ENCODE peak calls at places on chromosomes 16 and 17, in seven cellular contexts. O is IMR-90, K is H9, Y is mesendoderm, J is H1, W is mesenchymal stem cell, S is trophoblast cell. P is an unnamed sample.

GRCh38 chr17:27906238-27906603 is 13.1 kb upstream of the LYRM9 start:
- DNase-seq in Y (no peak), K (no peak), S (no peak), O (no peak), W (no peak), J (no peak), P (no peak)

GRCh38 chr17:3761061-3761917 is 37.6 kb downstream of the HASPIN start:
- DNase-seq in W (no peak), K (no peak), O (no peak), Y (no peak), S (no peak), J (no peak), P (no peak)

GRCh38 chr17:49379926-49380325 is 17.9 kb upstream of the ZNF652 start:
- DNase-seq in K (no peak), S (peak), O (no peak), W (no peak), Y (no peak), J (no peak), P (no peak)

GRCh38 chr16:30997000-30997886 is 12.2 kb downstream of the HSD3B7 start:
- DNase-seq in J (peak), S (peak), Y (peak), W (peak), O (peak), K (peak), P (peak)

GRCh38 chr16:13298676-13299075 is 397.3 kb downstream of the SHISA9 start:
- DNase-seq in W (no peak), O (no peak), K (no peak), Y (peak), S (no peak), J (peak), P (no peak)

GRCh38 chr17:55632893-55633292 is 89.8 kb downstream of the TMEM100 start:
- DNase-seq in W (no peak), O (no peak), Y (no peak), S (no peak), K (no peak), J (no peak), P (no peak)

GRCh38 chr17:74019860-74020259 is 183.6 kb upstream of the RPL38 start:
- DNase-seq in W (no peak), Y (no peak), J (no peak), K (no peak), O (no peak), S (no peak), P (no peak)

GRCh38 chr17:29112780-29113295 is 67.4 kb downstream of the MYO18A start:
- DNase-seq in S (no peak), J (no peak), W (no peak), Y (no peak), O (no peak), K (no peak), P (no peak)

GRCh38 chr17:11986939-11987329 is 10.3 kb downstream of the ZNF18 start:
- DNase-seq in O (peak), J (no peak), Y (peak), K (no peak), W (peak), S (peak), P (peak)

GRCh38 chr17:4004517-4005295 is 40.5 kb upstream of the ATP2A3 start:
- DNase-seq in J (peak), O (no peak), S (peak), Y (peak), W (peak), K (peak), P (peak)

GRCh38 chr16:47574091-47575054 is 113.2 kb downstream of the PHKB start:
- DNase-seq in Y (peak), W (peak), J (no peak), K (no peak), O (peak), S (peak), P (peak)

GRCh38 chr17:41653421-41654133 is 29.2 kb upstream of the KRT17 start:
- DNase-seq in K (no peak), S (no peak), O (no peak), J (no peak), Y (no peak), W (no peak), P (no peak)

GRCh38 chr16:85950519-85950918 is 51.6 kb downstream of the IRF8 start:
- DNase-seq in J (no peak), Y (no peak), O (no peak), K (no peak), S (peak), W (no peak), P (no peak)

GRCh38 chr17:17763734-17764133 is 73.1 kb downstream of the SREBF1 start:
- DNase-seq in J (no peak), W (no peak), K (no peak), O (no peak), Y (no peak), S (no peak), P (no peak)

GRCh38 chr17:53134546-53134945 is 688.2 kb upstream of the KIF2B start:
- DNase-seq in Y (no peak), J (no peak), S (no peak), K (no peak), O (no peak), W (no peak), P (no peak)

GRCh38 chr17:72806011-72806410 is 286.5 kb downstream of the SLC39A11 start:
- DNase-seq in K (no peak), J (no peak), Y (no peak), S (no peak), W (no peak), O (peak), P (no peak)

GRCh38 chr17:76241205-76241539 is 879 bp upstream of the RNF157 start:
- DNase-seq in K (no peak), O (no peak), S (no peak), W (no peak), J (no peak), Y (no peak), P (no peak)

GRCh38 chr17:56754523-56755208 is 79.1 kb downstream of the C17orf67 start:
- DNase-seq in K (no peak), J (no peak), S (no peak), W (peak), Y (peak), O (peak), P (no peak)

GRCh38 chr16:49315602-49316001 is 34.0 kb upstream of the CBLN1 start:
- DNase-seq in W (no peak), Y (no peak), S (no peak), J (no peak), O (no peak), K (no peak), P (no peak)

GRCh38 chr17:46884552-46884951 is 33.2 kb downstream of the WNT9B start:
- DNase-seq in K (no peak), W (no peak), J (no peak), S (no peak), Y (no peak), O (no peak), P (no peak)

GRCh38 chr16:58508671-58509251 is 6.6 kb upstream of the SETD6 start:
- DNase-seq in W (no peak), O (no peak), Y (no peak), J (no peak), S (no peak), K (no peak), P (no peak)

GRCh38 chr17:28357061-28357900 is at the start of gene POLDIP2:
- DNase-seq in S (peak), W (peak), Y (peak), J (peak), K (peak), O (peak), P (peak)

GRCh38 chr17:67420994-67421393 is 43.9 kb downstream of the PITPNC1 start:
- DNase-seq in J (no peak), W (no peak), Y (no peak), K (no peak), S (no peak), O (no peak), P (no peak)

GRCh38 chr16:70433456-70434103 is 5.3 kb downstream of the ST3GAL2 start:
- DNase-seq in O (peak), J (no peak), W (peak), K (no peak), Y (no peak), S (no peak), P (no peak)

GRCh38 chr16:17828012-17828411 is 357.3 kb upstream of the XYLT1 start:
- DNase-seq in S (no peak), Y (no peak), W (no peak), K (no peak), O (peak), J (no peak), P (no peak)

GRCh38 chr16:88785106-88785924 is at the start of gene PIEZO1:
- DNase-seq in S (no peak), W (peak), J (no peak), K (no peak), O (peak), Y (peak), P (no peak)

GRCh38 chr16:57347858-57348257 is 10.7 kb upstream of the CCL22 start:
- DNase-seq in S (no peak), K (no peak), O (no peak), W (no peak), J (no peak), Y (no peak), P (no peak)

GRCh38 chr17:49861150-49861884 is 13.4 kb upstream of the TAC4 start:
- DNase-seq in S (peak), O (peak), W (peak), Y (peak), K (peak), J (peak), P (peak)

DNA sequence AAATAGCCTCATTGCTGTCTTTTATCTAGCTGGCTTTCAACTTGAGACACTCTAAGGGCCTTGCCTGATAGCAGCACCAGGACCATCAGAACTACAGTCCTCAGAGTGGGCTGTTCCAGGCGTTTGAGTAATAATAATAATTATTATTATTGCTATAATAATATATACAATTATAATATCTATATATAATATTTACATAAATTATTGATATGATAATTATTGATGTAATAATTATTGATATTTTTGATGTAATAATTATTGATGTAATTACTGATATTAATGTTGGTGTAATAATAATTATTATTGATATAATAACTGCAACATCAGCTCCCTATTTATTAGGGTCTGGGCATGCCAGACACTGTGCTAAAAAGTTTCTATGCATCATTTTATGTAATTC is 25.6 kb upstream of the CRHR1 start:
- DNase-seq in W (no peak), Y (no peak), O (no peak), S (no peak), K (no peak), J (no peak), P (no peak)
- H2AK5ac ChIP-seq in W (no peak), Y (no peak), O (no peak), S (no peak), K (no peak), J (no peak), P (no peak)

GRCh38 chr17:77959216-77959925 is 868 bp downstream of the TNRC6C start:
- DNase-seq in W (peak), O (peak), Y (peak), S (no peak), K (no peak), J (peak), P (no peak)

GRCh38 chr17:77957869-77958715 is at the start of gene TNRC6C:
- DNase-seq in J (peak), S (peak), W (peak), O (peak), Y (peak), K (peak), P (peak)

GRCh38 chr17:77959926-77960521 is 1.5 kb downstream of the TNRC6C start:
- DNase-seq in S (no peak), J (no peak), O (peak), W (peak), Y (peak), K (peak), P (peak)

GRCh38 chr17:77958716-77959215 is 263 bp downstream of the TNRC6C start:
- DNase-seq in W (no peak), Y (no peak), O (no peak), S (no peak), K (no peak), J (no peak), P (no peak)

DNA sequence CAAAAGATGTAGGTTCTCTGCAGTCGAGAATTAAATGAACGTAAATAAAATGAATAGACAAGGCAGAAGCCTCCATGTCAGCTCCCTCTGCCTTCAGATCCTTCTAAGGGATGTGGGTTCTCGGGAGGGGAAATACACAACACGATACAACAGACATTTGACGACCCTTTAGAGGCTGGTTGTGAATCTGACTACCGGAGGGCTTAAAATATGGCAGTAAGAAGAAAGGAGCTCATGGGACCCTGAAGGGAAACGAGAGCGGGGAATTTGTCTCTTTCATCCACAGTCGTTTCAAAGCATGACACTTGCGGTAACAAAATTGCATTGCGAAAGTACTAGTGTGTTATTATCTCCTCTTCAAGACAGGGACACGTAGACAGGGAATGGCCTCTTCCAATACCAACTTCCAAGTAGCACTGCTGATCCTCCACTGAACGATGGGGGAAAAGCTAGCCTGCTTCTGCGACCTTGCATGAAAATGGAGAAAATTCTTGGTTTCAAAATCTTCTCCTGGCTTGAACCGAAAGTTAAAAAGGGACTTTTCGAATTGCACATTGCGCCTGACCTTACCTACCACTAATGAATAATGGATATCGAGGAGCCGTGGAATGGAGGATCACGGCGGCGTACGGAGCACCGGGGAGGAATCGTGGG is 1.2 kb upstream of the TNRC6C start:
- DNase-seq in S (no peak), J (no peak), Y (peak), W (peak), K (no peak), O (peak), P (no peak)
- H3K18ac ChIP-seq in S (no peak), J (peak), Y (peak), W (no peak), K (peak), O (no peak), P (peak)

DNA sequence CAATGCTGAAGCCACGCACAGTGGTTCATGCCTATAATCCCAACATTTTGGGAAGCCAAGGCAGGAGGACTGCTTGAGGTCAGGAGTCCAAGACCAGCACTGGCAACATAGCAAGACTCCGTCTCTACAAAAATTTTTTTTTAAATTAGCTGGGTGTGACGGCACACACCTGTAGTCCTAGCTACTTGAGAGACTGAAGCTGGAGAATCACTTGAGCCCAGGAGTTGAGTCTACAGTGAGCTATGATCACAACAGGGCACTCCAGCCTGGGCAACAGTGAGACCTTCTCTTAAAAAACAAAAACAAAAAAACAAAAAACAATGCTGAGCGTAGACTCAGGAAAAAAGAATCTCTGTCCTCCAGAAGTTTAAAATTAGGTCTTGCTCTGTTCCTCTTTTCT is 6.1 kb downstream of the GNA13 start:
- DNase-seq in J (no peak), O (no peak), K (no peak), Y (no peak), W (no peak), S (no peak), P (no peak)
- H3K23ac ChIP-seq in J (no peak), O (peak), K (no peak), Y (no peak), W (no peak), S (no peak), P (no peak)

DNA sequence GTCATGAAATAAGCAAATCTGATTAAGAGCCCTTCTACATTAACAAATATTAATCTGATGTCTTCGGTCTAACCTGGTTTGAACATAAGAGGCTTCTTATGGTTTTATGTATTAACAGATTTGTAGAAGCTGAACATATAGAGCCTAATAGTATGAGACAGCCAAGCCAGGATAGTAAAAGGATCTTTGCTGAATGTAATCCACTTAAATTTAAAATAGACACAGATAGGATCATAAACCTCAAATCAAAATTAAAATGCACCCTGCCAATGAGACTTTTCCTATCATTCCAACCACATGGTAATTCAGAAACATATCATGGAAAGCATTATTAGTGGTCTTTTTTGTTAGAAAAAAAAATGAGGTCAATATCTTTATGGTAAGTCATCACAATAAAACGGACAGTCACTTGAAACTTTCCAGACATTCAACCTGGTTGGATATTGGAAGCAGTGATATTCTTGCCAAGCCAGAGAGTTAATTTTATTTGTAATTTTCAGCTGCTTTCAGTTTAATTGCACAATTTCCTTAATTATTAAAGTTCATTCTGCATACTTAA is 606.9 kb upstream of the SALL1 start:
- DNase-seq in W (no peak), J (no peak), O (no peak), Y (no peak), K (no peak), S (no peak), P (no peak)
- H2AK5ac ChIP-seq in W (no peak), J (no peak), O (no peak), Y (no peak), K (no peak), S (no peak), P (no peak)

GRCh38 chr16:3068486-3068885 is 3.0 kb downstream of the IL32 start:
- DNase-seq in O (no peak), W (no peak), K (no peak), S (no peak), Y (no peak), J (no peak), P (no peak)

GRCh38 chr16:3065742-3066439 is 451 bp downstream of the IL32 start:
- DNase-seq in K (no peak), S (no peak), O (no peak), W (no peak), Y (no peak), J (no peak), P (no peak)

GRCh38 chr16:3066440-3066748 is 954 bp downstream of the IL32 start:
- DNase-seq in J (no peak), W (no peak), O (no peak), S (no peak), Y (no peak), K (no peak), P (no peak)

GRCh38 chr16:3065069-3065741 is at the start of gene IL32:
- DNase-seq in K (no peak), S (no peak), Y (no peak), W (peak), J (no peak), O (peak), P (no peak)

GRCh38 chr16:3067929-3068288 is 2.5 kb downstream of the IL32 start:
- DNase-seq in Y (no peak), K (no peak), O (no peak), J (no peak), W (no peak), S (no peak), P (no peak)
- H3K18ac ChIP-seq in Y (no peak), K (no peak), O (no peak), J (no peak), W (no peak), S (no peak), P (peak)

DNA sequence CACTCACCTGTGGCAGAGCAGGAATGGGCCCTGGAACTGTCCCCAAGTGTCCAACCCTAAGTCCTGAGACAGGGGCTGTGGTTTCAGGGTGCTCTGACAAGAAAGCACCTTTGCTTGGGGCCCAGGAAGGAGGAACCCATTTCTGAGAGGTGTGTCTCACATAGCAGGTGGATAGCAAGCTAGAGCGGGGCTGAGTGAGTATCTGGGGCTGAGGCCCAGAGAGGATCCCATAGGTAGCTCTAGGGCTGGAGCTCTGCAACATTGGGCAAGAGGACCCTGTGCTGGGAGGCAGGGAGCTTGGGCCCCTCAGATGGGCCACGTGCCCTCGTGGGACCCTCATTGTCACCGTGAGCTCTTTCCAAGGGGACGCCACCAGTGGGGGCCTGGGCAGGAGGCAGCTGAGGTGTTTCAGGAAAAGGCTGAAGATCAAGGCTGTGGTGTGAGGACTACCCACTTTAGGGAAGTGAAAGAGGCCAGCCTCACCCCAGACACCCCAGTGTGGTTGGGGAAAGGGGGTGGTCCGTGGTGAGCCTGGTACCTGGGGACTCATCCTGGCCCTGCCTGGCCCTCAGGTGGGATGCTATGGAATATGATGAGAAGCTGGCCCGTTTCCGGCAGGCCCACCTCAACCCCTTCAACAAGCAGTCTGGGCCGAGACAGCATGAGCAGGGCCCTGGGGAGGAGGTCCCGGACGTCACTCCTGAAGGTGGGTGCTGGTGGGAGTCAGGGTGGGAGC is 5.3 kb downstream of the DEF8 start:
- DNase-seq in J (no peak), S (no peak), W (no peak), K (no peak), Y (no peak), O (no peak), P (no peak)
- H3K23ac ChIP-seq in J (no peak), S (no peak), W (no peak), K (no peak), Y (no peak), O (no peak), P (no peak)

GRCh38 chr16:10504404-10504885 is 76.0 kb downstream of the EMP2 start:
- DNase-seq in W (no peak), Y (peak), K (no peak), O (no peak), J (no peak), S (no peak), P (no peak)
- H2AK5ac ChIP-seq in W (no peak), Y (peak), K (no peak), O (no peak), J (no peak), S (no peak), P (no peak)

GRCh38 chr16:24919536-24919935 is 73.8 kb downstream of the SLC5A11 start:
- DNase-seq in S (no peak), J (no peak), W (no peak), K (no peak), Y (no peak), O (no peak), P (no peak)

GRCh38 chr16:24918641-24919040 is 72.9 kb downstream of the SLC5A11 start:
- DNase-seq in O (no peak), Y (no peak), J (no peak), K (no peak), W (no peak), S (no peak), P (no peak)

GRCh38 chr16:24915576-24915975 is 69.8 kb downstream of the SLC5A11 start:
- DNase-seq in Y (no peak), S (no peak), J (no peak), K (no peak), O (no peak), W (no peak), P (no peak)

GRCh38 chr16:24917236-24917635 is 71.5 kb downstream of the SLC5A11 start:
- DNase-seq in Y (no peak), O (no peak), S (no peak), K (no peak), W (no peak), J (no peak), P (no peak)

GRCh38 chr16:24917891-24918290 is 72.1 kb downstream of the SLC5A11 start:
- DNase-seq in O (no peak), K (no peak), S (no peak), J (no peak), Y (no peak), W (no peak), P (no peak)
- H3K18ac ChIP-seq in O (no peak), K (no peak), S (no peak), J (no peak), Y (no peak), W (no peak), P (no peak)

GRCh38 chr17:6558276-6558675 is 1.9 kb upstream of the PITPNM3 start:
- DNase-seq in J (no peak), O (no peak), S (no peak), K (no peak), Y (no peak), W (no peak), P (no peak)
- H3K23ac ChIP-seq in J (no peak), O (no peak), S (no peak), K (no peak), Y (no peak), W (no peak), P (no peak)

P was measured in neuronal stem cell.